ENCODE peak calls at places on chromosome 3, in seven cellular contexts. P is MG63, H is cardiac fibroblast, R is dorsolateral prefrontal cortex, M is H7, K is PC-3, C is cardiac muscle cell. L is an unnamed sample.

GRCh38 chr3:85572978-85573377 is 614.2 kb downstream of the CADM2 start:
- DNase-seq in P (no peak), H (no peak), R (no peak), M (no peak), K (no peak), C (no peak), L (no peak)

GRCh38 chr3:87766736-87767135 is 292.1 kb downstream of the CGGBP1 start:
- DNase-seq in P (no peak), H (no peak), R (no peak), M (no peak), K (peak; percentile 67), C (no peak), L (no peak)

GRCh38 chr3:535566-536416 is 339.2 kb downstream of the CHL1 start:
- DNase-seq in P (peak; percentile 65), H (peak; percentile 6), R (no peak), M (peak; percentile 18), K (no peak), C (peak; percentile 45), L (no peak)

GRCh38 chr3:41346698-41347097 is 147.4 kb downstream of the CTNNB1 start:
- DNase-seq in P (no peak), H (no peak), R (no peak), M (no peak), K (peak; percentile 31), C (no peak), L (no peak)

GRCh38 chr3:10393514-10393913 is 72.6 kb upstream of the SEC13 start:
- DNase-seq in P (no peak), H (no peak), R (peak; percentile 37), M (no peak), K (no peak), C (no peak), L (no peak)

GRCh38 chr3:159764211-159765024 is 224.2 kb upstream of the IL12A start:
- DNase-seq in P (no peak), H (peak; percentile 81), R (no peak), M (peak; percentile 86), K (no peak), C (no peak), L (peak; percentile 62)

GRCh38 chr3:126858401-126858800 is 124.5 kb upstream of the PLXNA1 start:
- DNase-seq in P (no peak), H (no peak), R (no peak), M (peak; percentile 53), K (no peak), C (no peak), L (no peak)

GRCh38 chr3:114730397-114730796 is 416.7 kb downstream of the ZBTB20 start:
- DNase-seq in P (no peak), H (no peak), R (no peak), M (no peak), K (no peak), C (no peak), L (no peak)

GRCh38 chr3:13706886-13707285 is 158.0 kb downstream of the FBLN2 start:
- DNase-seq in P (no peak), H (no peak), R (no peak), M (no peak), K (no peak), C (no peak), L (no peak)

GRCh38 chr3:194999491-194999890 is 271.5 kb downstream of the XXYLT1 start:
- DNase-seq in P (no peak), H (no peak), R (no peak), M (no peak), K (no peak), C (no peak), L (no peak)

GRCh38 chr3:127324080-127324479 is 36.2 kb upstream of the PRR20G start:
- DNase-seq in P (no peak), H (no peak), R (no peak), M (no peak), K (no peak), C (no peak), L (no peak)

GRCh38 chr3:10601131-10601856 is 95.9 kb upstream of the ATP2B2 start:
- DNase-seq in P (peak; percentile 91), H (no peak), R (peak; percentile 46), M (no peak), K (no peak), C (no peak), L (peak; percentile 67)

GRCh38 chr3:117962750-117963149 is 1071.9 kb downstream of the IGSF11 start:
- DNase-seq in P (no peak), H (no peak), R (no peak), M (no peak), K (no peak), C (no peak), L (no peak)

GRCh38 chr3:126537730-126538281 is 13.9 kb downstream of the CHST13 start:
- DNase-seq in P (no peak), H (no peak), R (no peak), M (no peak), K (no peak), C (no peak), L (peak; percentile 26)

GRCh38 chr3:2099028-2099671 is 484 bp downstream of the CNTN4 start:
- DNase-seq in P (no peak), H (no peak), R (peak; percentile 20), M (peak; percentile 73), K (no peak), C (peak; percentile 64), L (no peak)

GRCh38 chr3:28989646-28990089 is 291.2 kb upstream of the RBMS3 start:
- DNase-seq in P (no peak), H (no peak), R (no peak), M (no peak), K (peak; percentile 22), C (no peak), L (no peak)

GRCh38 chr3:145692751-145693150 is 468.2 kb downstream of the PLOD2 start:
- DNase-seq in P (no peak), H (no peak), R (no peak), M (no peak), K (no peak), C (no peak), L (no peak)

GRCh38 chr3:18556001-18556408 is 130.9 kb upstream of the SATB1 start:
- DNase-seq in P (no peak), H (no peak), R (no peak), M (no peak), K (peak; percentile 81), C (no peak), L (no peak)

GRCh38 chr3:46335546-46335945 is 18.4 kb upstream of the CCR2 start:
- DNase-seq in P (no peak), H (no peak), R (no peak), M (no peak), K (peak; percentile 33), C (no peak), L (no peak)

GRCh38 chr3:146491303-146491702 is 21.9 kb upstream of the PLSCR2 start:
- DNase-seq in P (no peak), H (peak; percentile 54), R (no peak), M (no peak), K (peak; percentile 51), C (no peak), L (no peak)

GRCh38 chr3:14538451-14539088 is 1.6 kb downstream of the GRIP2 start:
- DNase-seq in P (no peak), H (no peak), R (no peak), M (no peak), K (no peak), C (no peak), L (no peak)

GRCh38 chr3:33377489-33377888 is 62.7 kb downstream of the UBP1 start:
- DNase-seq in P (no peak), H (no peak), R (no peak), M (peak; percentile 22), K (no peak), C (no peak), L (no peak)

GRCh38 chr3:128080323-128080898 is 28.2 kb downstream of the SEC61A1 start:
- DNase-seq in P (peak; percentile 67), H (peak; percentile 70), R (no peak), M (no peak), K (peak; percentile 67), C (no peak), L (no peak)

GRCh38 chr3:158522737-158523136 is 48.3 kb upstream of the MLF1 start:
- DNase-seq in P (no peak), H (peak; percentile 55), R (no peak), M (no peak), K (peak; percentile 27), C (no peak), L (no peak)

GRCh38 chr3:183493296-183494045 is 62.0 kb downstream of the KLHL6 start:
- DNase-seq in P (no peak), H (no peak), R (no peak), M (no peak), K (no peak), C (no peak), L (no peak)

GRCh38 chr3:58422756-58423324 is 10.8 kb downstream of the PDHB start:
- DNase-seq in P (no peak), H (peak; percentile 70), R (no peak), M (peak; percentile 30), K (peak; percentile 40), C (peak; percentile 87), L (no peak)

GRCh38 chr3:13016083-13016725 is 57.0 kb downstream of the IQSEC1 start:
- DNase-seq in P (no peak), H (no peak), R (no peak), M (no peak), K (no peak), C (no peak), L (peak; percentile 78)

GRCh38 chr3:76010252-76010651 is 224.9 kb upstream of the ZNF717 start:
- DNase-seq in P (no peak), H (no peak), R (no peak), M (no peak), K (no peak), C (no peak), L (no peak)

GRCh38 chr3:89276116-89276515 is 168.7 kb downstream of the EPHA3 start:
- DNase-seq in P (no peak), H (no peak), R (no peak), M (no peak), K (no peak), C (no peak), L (no peak)

GRCh38 chr3:73734376-73734775 is 109.6 kb upstream of the PDZRN3 start:
- DNase-seq in P (no peak), H (no peak), R (no peak), M (no peak), K (no peak), C (no peak), L (no peak)
- H3K4me3 ChIP-seq in P (no peak overlapping the region), H (no peak overlapping the region), R (no peak overlapping the region), M (no peak overlapping the region), K (no peak overlapping the region), C (no peak overlapping the region), L (no peak overlapping the region)

DNA sequence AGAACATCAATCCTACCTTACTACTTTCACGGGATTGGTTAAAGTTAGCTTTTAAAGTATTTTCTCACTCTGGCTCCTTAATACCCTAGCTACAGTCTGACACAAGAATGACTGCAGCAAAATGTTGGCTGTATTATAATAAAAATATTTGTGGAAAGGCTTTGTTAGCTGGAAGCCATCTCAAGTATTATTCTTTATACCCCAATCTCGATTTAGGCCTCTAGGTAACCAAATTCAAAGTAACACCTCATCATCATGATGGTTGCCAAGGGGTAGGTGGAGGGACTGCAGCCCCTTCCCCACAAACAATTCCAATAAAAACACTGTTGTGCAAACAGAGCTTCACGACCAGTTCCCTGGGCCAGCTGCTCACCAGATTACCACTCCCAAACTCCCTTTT is 786 bp upstream of the GMPS start:
- DNase-seq in P (no peak), H (no peak), R (no peak), M (peak; percentile 38), K (no peak), C (no peak), L (no peak)
- H3K4me3 ChIP-seq in P (peak overlapping the region; percentile 100), H (peak overlapping the region; percentile 59), R (peak overlapping the region; percentile 98), M (peak overlapping the region; percentile 17), K (peak overlapping the region; percentile 79), C (peak overlapping the region; percentile 25), L (no peak overlapping the region)

GRCh38 chr3:125043599-125044151 is 12.1 kb downstream of the HEG1 start:
- DNase-seq in P (no peak), H (peak; percentile 26), R (no peak), M (peak; percentile 53), K (no peak), C (peak; percentile 64), L (no peak)
- H3K4me3 ChIP-seq in P (no peak overlapping the region), H (no peak overlapping the region), R (no peak overlapping the region), M (no peak overlapping the region), K (no peak overlapping the region), C (no peak overlapping the region), L (no peak overlapping the region)

GRCh38 chr3:23810342-23811116 is 4.8 kb downstream of the UBE2E1 start:
- DNase-seq in P (peak; percentile 47), H (peak; percentile 25), R (peak; percentile 38), M (peak; percentile 87), K (peak; percentile 54), C (peak; percentile 66), L (peak; percentile 56)
- H3K4me3 ChIP-seq in P (peak overlapping the region; percentile 44), H (peak overlapping the region; percentile 57), R (peak overlapping the region; percentile 90), M (peak overlapping the region; percentile 77), K (peak overlapping the region; percentile 90), C (peak overlapping the region; percentile 47), L (peak overlapping the region; percentile 8)